ENCODE peak calls at places on chromosomes 1 and 21, in seven cellular contexts. B is GM23248, A is OCI-LY7, P is hepatocyte, Q is HCT116, G is GM23338, J is PC-3. K is an unnamed sample.

GRCh38 chr1:234853906-234854647 is 244.1 kb upstream of the IRF2BP2 start:
- DNase-seq in B (peak; percentile 39), A (no peak), P (no peak), Q (no peak), G (no peak), J (no peak), K (no peak)

GRCh38 chr21:42238185-42238934 is 19.4 kb downstream of the ABCG1 start:
- DNase-seq in B (no peak), A (peak; percentile 33), P (no peak), Q (no peak), G (no peak), J (no peak), K (peak; percentile 36)

GRCh38 chr1:209389258-209389657 is 194.3 kb upstream of the CAMK1G start:
- DNase-seq in B (peak; percentile 92), A (no peak), P (no peak), Q (peak; percentile 72), G (no peak), J (peak; percentile 99), K (peak; percentile 49)

GRCh38 chr1:184393924-184394323 is 7.1 kb downstream of the C1orf21 start:
- DNase-seq in B (peak; percentile 40), A (no peak), P (no peak), Q (no peak), G (no peak), J (no peak), K (no peak)

GRCh38 chr1:91791103-91791502 is 94.8 kb downstream of the TGFBR3 start:
- DNase-seq in B (no peak), A (no peak), P (peak; percentile 28), Q (no peak), G (peak; percentile 52), J (no peak), K (no peak)

GRCh38 chr1:1619917-1620361 is 4.6 kb downstream of the MIB2 start:
- DNase-seq in B (peak; percentile 28), A (peak; percentile 27), P (no peak), Q (no peak), G (peak; percentile 80), J (peak; percentile 41), K (no peak)

GRCh38 chr1:154983776-154984466 is 777 bp downstream of the FLAD1 start:
- DNase-seq in B (peak; percentile 29), A (peak; percentile 66), P (no peak), Q (no peak), G (no peak), J (peak; percentile 33), K (no peak)

GRCh38 chr1:230211436-230212145 is 144.6 kb downstream of the GALNT2 start:
- DNase-seq in B (no peak), A (peak; percentile 49), P (no peak), Q (no peak), G (no peak), J (no peak), K (no peak)

GRCh38 chr1:211323156-211324063 is 3.2 kb upstream of the TRAF5 start:
- DNase-seq in B (peak; percentile 82), A (peak; percentile 79), P (peak; percentile 81), Q (no peak), G (peak; percentile 85), J (peak; percentile 76), K (peak; percentile 59)

GRCh38 chr1:205375816-205376545 is 19.3 kb upstream of the KLHDC8A start:
- DNase-seq in B (peak; percentile 88), A (no peak), P (peak; percentile 78), Q (peak; percentile 16), G (peak; percentile 87), J (peak; percentile 87), K (no peak)

GRCh38 chr1:225572422-225572821 is 80.5 kb downstream of the ENAH start:
- DNase-seq in B (peak; percentile 87), A (no peak), P (peak; percentile 19), Q (no peak), G (no peak), J (peak; percentile 37), K (no peak)

GRCh38 chr1:220876511-220877347 is 2.5 kb upstream of the HLX start:
- DNase-seq in B (no peak), A (no peak), P (peak; percentile 46), Q (no peak), G (peak; percentile 84), J (no peak), K (no peak)

GRCh38 chr1:231806623-231807470 is 180.3 kb downstream of the DISC1 start:
- DNase-seq in B (peak; percentile 48), A (peak; percentile 37), P (peak; percentile 65), Q (peak; percentile 36), G (peak; percentile 94), J (peak; percentile 78), K (no peak)

GRCh38 chr1:232263452-232263851 is 366.5 kb downstream of the SIPA1L2 start:
- DNase-seq in B (no peak), A (no peak), P (no peak), Q (no peak), G (no peak), J (no peak), K (no peak)

GRCh38 chr1:195754874-195755273 is 853.4 kb downstream of the KCNT2 start:
- DNase-seq in B (peak; percentile 26), A (no peak), P (no peak), Q (no peak), G (no peak), J (no peak), K (no peak)

GRCh38 chr1:10803971-10804820 is 7.8 kb upstream of the CASZ1 start:
- DNase-seq in B (no peak), A (no peak), P (peak; percentile 35), Q (no peak), G (no peak), J (peak; percentile 66), K (peak; percentile 68)

GRCh38 chr1:66090863-66091457 is 298.3 kb downstream of the PDE4B start:
- DNase-seq in B (peak; percentile 38), A (no peak), P (no peak), Q (no peak), G (peak; percentile 65), J (no peak), K (no peak)

GRCh38 chr1:62589321-62589720 is 8.0 kb upstream of the ANGPTL3 start:
- DNase-seq in B (no peak), A (no peak), P (no peak), Q (no peak), G (no peak), J (no peak), K (no peak)
- H3K9me2 ChIP-seq in B (no peaks in the 10 kb centered on the region), A (no peaks in the 10 kb centered on the region), P (no peaks in the 10 kb centered on the region), Q (no peaks in the 10 kb centered on the region), G (no peaks in the 10 kb centered on the region), J (no peaks in the 10 kb centered on the region), K (no peaks in the 10 kb centered on the region)

DNA sequence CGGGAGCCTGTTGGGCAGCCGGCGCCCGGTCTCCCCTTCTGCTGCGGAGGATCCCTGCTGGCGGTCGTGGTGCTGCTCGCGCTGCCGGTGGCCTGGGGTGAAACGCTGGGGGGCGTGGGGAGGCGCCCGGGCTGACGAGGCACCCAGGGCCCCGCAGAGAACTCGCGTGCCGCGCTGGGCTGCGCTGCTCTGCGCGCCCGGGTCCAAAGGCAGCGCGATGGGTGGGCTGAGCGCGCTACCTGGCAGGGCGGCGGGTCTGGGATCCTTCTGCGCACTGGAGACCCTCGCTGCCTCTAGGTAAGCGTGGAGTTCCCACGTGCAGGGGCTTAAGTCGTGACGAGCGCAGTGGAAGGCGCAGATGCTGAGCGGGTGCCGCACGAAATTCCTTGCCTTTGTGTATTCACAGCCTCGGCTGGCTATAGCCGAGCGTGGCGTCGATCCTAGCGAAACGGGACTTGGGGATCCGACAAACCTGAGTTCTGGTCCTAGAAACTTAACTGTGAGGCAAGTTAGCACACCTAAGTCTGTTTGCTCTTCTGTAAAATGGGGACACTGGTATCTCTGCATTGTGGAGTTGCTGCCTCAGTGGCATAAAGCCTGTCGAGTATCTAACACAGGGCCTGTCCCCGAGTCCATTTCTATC is 24.7 kb downstream of the CR1L start:
- DNase-seq in B (no peak), A (no peak), P (no peak), Q (no peak), G (no peak), J (no peak), K (no peak)
- H3K9me2 ChIP-seq in B (no peaks in the 10 kb centered on the region), A (no peaks in the 10 kb centered on the region), P (no peaks in the 10 kb centered on the region), Q (no peaks in the 10 kb centered on the region), G (no peaks in the 10 kb centered on the region), J (no peaks in the 10 kb centered on the region), K (no peaks in the 10 kb centered on the region)

GRCh38 chr1:153217744-153218416 is 496 bp downstream of the PRR9 start:
- DNase-seq in B (no peak), A (no peak), P (no peak), Q (no peak), G (no peak), J (no peak), K (no peak)
- H3K9me2 ChIP-seq in B (no peaks in the 10 kb centered on the region), A (no peaks in the 10 kb centered on the region), P (no peaks in the 10 kb centered on the region), Q (no peaks in the 10 kb centered on the region), G (no peaks in the 10 kb centered on the region), J (no peaks in the 10 kb centered on the region), K (no peaks in the 10 kb centered on the region)

GRCh38 chr1:222938986-222939385 is 124.1 kb downstream of the DISP1 start:
- DNase-seq in B (no peak), A (no peak), P (no peak), Q (no peak), G (no peak), J (no peak), K (no peak)

GRCh38 chr1:222946436-222946835 is 131.6 kb downstream of the DISP1 start:
- DNase-seq in B (no peak), A (no peak), P (no peak), Q (no peak), G (no peak), J (no peak), K (no peak)

GRCh38 chr1:222941425-222941824 is 126.6 kb downstream of the DISP1 start:
- DNase-seq in B (no peak), A (no peak), P (no peak), Q (no peak), G (no peak), J (peak; percentile 49), K (no peak)

GRCh38 chr1:222935239-222935900 is 120.5 kb downstream of the DISP1 start:
- DNase-seq in B (no peak), A (no peak), P (no peak), Q (no peak), G (no peak), J (no peak), K (no peak)

GRCh38 chr1:222940903-222941302 is 126.1 kb downstream of the DISP1 start:
- DNase-seq in B (no peak), A (no peak), P (no peak), Q (no peak), G (no peak), J (no peak), K (no peak)
- H3K9me2 ChIP-seq in B (no peaks in the 10 kb centered on the region), A (no peaks in the 10 kb centered on the region), P (no peaks in the 10 kb centered on the region), Q (no peaks in the 10 kb centered on the region), G (no peaks in the 10 kb centered on the region), J (no peaks in the 10 kb centered on the region), K (no peaks in the 10 kb centered on the region)